ENCODE peak calls at places on chromosomes 11 and 22, in six cellular contexts. W, U, H, Y, R and O are unnamed samples.

GRCh38 chr11:45661417-45662055 is 3.9 kb downstream of the CHST1 start:
- DNase-seq in W (no peak), U (peak), H (no peak), Y (peak), R (no peak), O (no peak)

GRCh38 chr11:102234779-102235439 is 82.4 kb upstream of the BIRC3 start:
- DNase-seq in W (no peak), U (no peak), H (no peak), Y (no peak), R (no peak), O (no peak)

GRCh38 chr11:17473071-17473744 is 3.4 kb downstream of the ABCC8 start:
- DNase-seq in W (no peak), U (no peak), H (no peak), Y (no peak), R (no peak), O (no peak)

GRCh38 chr11:72823105-72823804 is 9.0 kb downstream of the ATG16L2 start:
- DNase-seq in W (no peak), U (no peak), H (no peak), Y (no peak), R (no peak), O (no peak)

GRCh38 chr11:73204711-73205121 is 13.4 kb upstream of the P2RY2 start:
- DNase-seq in W (no peak), U (peak), H (no peak), Y (no peak), R (peak), O (no peak)

GRCh38 chr11:90343670-90344069 is 120.8 kb upstream of the CHORDC1 start:
- DNase-seq in W (no peak), U (no peak), H (no peak), Y (no peak), R (no peak), O (no peak)

GRCh38 chr11:23897453-23898289 is 599.2 kb upstream of the LUZP2 start:
- DNase-seq in W (no peak), U (no peak), H (no peak), Y (no peak), R (no peak), O (no peak)

GRCh38 chr11:117985953-117986887 is at the start of gene IL10RA:
- DNase-seq in W (peak), U (peak), H (peak), Y (peak), R (peak), O (no peak)

GRCh38 chr11:60858236-60858635 is 2.5 kb upstream of the PTGDR2 start:
- DNase-seq in W (no peak), U (no peak), H (no peak), Y (peak), R (no peak), O (no peak)

GRCh38 chr22:28208036-28208435 is 289.0 kb upstream of the PITPNB start:
- DNase-seq in W (no peak), U (no peak), H (no peak), Y (no peak), R (no peak), O (no peak)

GRCh38 chr11:37504925-37505324 is 906.9 kb upstream of the RAG2 start:
- DNase-seq in W (no peak), U (no peak), H (no peak), Y (no peak), R (no peak), O (peak)

GRCh38 chr22:46845281-46846153 is 83.1 kb downstream of the TBC1D22A start:
- DNase-seq in W (no peak), U (no peak), H (no peak), Y (peak), R (no peak), O (no peak)

GRCh38 chr11:8312966-8313365 is 49.3 kb upstream of the LMO1 start:
- DNase-seq in W (no peak), U (peak), H (no peak), Y (peak), R (no peak), O (no peak)

GRCh38 chr22:23763579-23764331 is 965 bp downstream of the C22orf15 start:
- DNase-seq in W (no peak), U (no peak), H (no peak), Y (no peak), R (no peak), O (no peak)

GRCh38 chr11:96127596-96127959 is 203.7 kb upstream of the MTMR2 start:
- DNase-seq in W (no peak), U (no peak), H (no peak), Y (no peak), R (no peak), O (no peak)

GRCh38 chr11:72828081-72828567 is 13.9 kb downstream of the ATG16L2 start:
- DNase-seq in W (no peak), U (no peak), H (no peak), Y (no peak), R (no peak), O (no peak)

GRCh38 chr11:45444796-45445195 is 158.7 kb upstream of the SYT13 start:
- DNase-seq in W (no peak), U (no peak), H (no peak), Y (no peak), R (no peak), O (peak)

GRCh38 chr11:119305556-119306372 is 11.2 kb downstream of the MCAM start:
- DNase-seq in W (no peak), U (no peak), H (no peak), Y (no peak), R (no peak), O (no peak)

GRCh38 chr22:43845981-43846380 is 16.3 kb downstream of the SULT4A1 start:
- DNase-seq in W (peak), U (peak), H (no peak), Y (peak), R (no peak), O (no peak)

GRCh38 chr22:20181194-20181931 is 30.5 kb upstream of the CCDC188 start:
- DNase-seq in W (no peak), U (no peak), H (no peak), Y (no peak), R (no peak), O (no peak)

GRCh38 chr11:61345170-61345610 is 12.2 kb downstream of the TKFC start:
- DNase-seq in W (no peak), U (no peak), H (no peak), Y (peak), R (no peak), O (no peak)

GRCh38 chr11:69948256-69949141 is 129.3 kb upstream of the FGF3 start:
- DNase-seq in W (no peak), U (peak), H (no peak), Y (peak), R (no peak), O (peak)

GRCh38 chr22:27801616-27802388 is at the start of gene MN1:
- DNase-seq in W (no peak), U (peak), H (no peak), Y (no peak), R (peak), O (no peak)

GRCh38 chr11:8066911-8067455 is 14.0 kb upstream of the TUB start:
- DNase-seq in W (no peak), U (no peak), H (no peak), Y (no peak), R (no peak), O (no peak)

GRCh38 chr11:119585038-119585666 is 143.8 kb downstream of the NECTIN1 start:
- DNase-seq in W (no peak), U (peak), H (no peak), Y (no peak), R (no peak), O (no peak)

GRCh38 chr11:72038491-72038890 is 39.8 kb downstream of the IL18BP start:
- DNase-seq in W (peak), U (peak), H (no peak), Y (peak), R (no peak), O (no peak)

GRCh38 chr22:19120829-19121630 is 1.2 kb downstream of the DGCR2 start:
- DNase-seq in W (no peak), U (no peak), H (no peak), Y (no peak), R (no peak), O (no peak)

GRCh38 chr22:44329179-44329796 is 16.5 kb upstream of the SHISAL1 start:
- DNase-seq in W (no peak), U (no peak), H (no peak), Y (no peak), R (no peak), O (no peak)

GRCh38 chr11:110242188-110242587 is 54.2 kb downstream of the RDX start:
- DNase-seq in W (no peak), U (no peak), H (no peak), Y (no peak), R (no peak), O (no peak)

GRCh38 chr11:76321340-76321739 is 59.6 kb downstream of the THAP12 start:
- DNase-seq in W (no peak), U (peak), H (no peak), Y (no peak), R (no peak), O (no peak)

GRCh38 chr11:79919340-79919739 is 478.5 kb upstream of the TENM4 start:
- DNase-seq in W (no peak), U (no peak), H (no peak), Y (no peak), R (no peak), O (no peak)

GRCh38 chr11:44943696-44944095 is 7.0 kb downstream of the TP53I11 start:
- DNase-seq in W (no peak), U (no peak), H (no peak), Y (no peak), R (no peak), O (no peak)